ENCODE peak calls at places on chromosomes 13 and 19, in four cellular contexts. T is activated CD8-positive, alpha-beta memory T cell treated with anti-CD3 and anti-CD28 coated beads for 1 hour; J is ELR; L is hippocampal formation. Y is an unnamed sample.

GRCh38 chr13:91154553-91154952 is 192.9 kb upstream of the MIR17HG start:
- DNase-seq in L (no peak), J (peak), T (no peak), Y (no peak)

GRCh38 chr13:41780736-41781708 is 179.9 kb downstream of the VWA8 start:
- DNase-seq in J (peak), T (no peak), L (no peak), Y (no peak)

GRCh38 chr19:42427313-42427712 is at the start of gene LIPE:
- DNase-seq in L (no peak), J (no peak), T (no peak), Y (no peak)

GRCh38 chr13:74134777-74135305 is 637 bp upstream of the KLF12 start:
- DNase-seq in L (peak), J (peak), T (peak), Y (no peak)

GRCh38 chr13:80884031-80884785 is 543.3 kb upstream of the SPRY2 start:
- DNase-seq in J (no peak), T (no peak), L (no peak), Y (no peak)

GRCh38 chr19:5062799-5063198 is 93.9 kb downstream of the KDM4B start:
- DNase-seq in L (no peak), T (no peak), J (no peak), Y (no peak)

GRCh38 chr19:10193666-10194499 is 870 bp downstream of the DNMT1 start:
- DNase-seq in L (no peak), J (peak), T (peak), Y (peak)

GRCh38 chr19:1935484-1936208 is 5.3 kb upstream of the CSNK1G2 start:
- DNase-seq in L (no peak), J (peak), T (no peak), Y (no peak)

GRCh38 chr19:40420766-40421467 is 4.9 kb downstream of the SERTAD1 start:
- DNase-seq in J (peak), L (peak), T (peak), Y (peak)

GRCh38 chr13:26557051-26557392 is 461 bp upstream of the WASF3 start:
- DNase-seq in J (no peak), T (no peak), L (no peak), Y (no peak)

GRCh38 chr13:87324558-87324957 is 346.6 kb upstream of the SLITRK5 start:
- DNase-seq in L (no peak), T (no peak), J (no peak), Y (no peak)

GRCh38 chr13:34129422-34129821 is 311.5 kb downstream of the RFC3 start:
- DNase-seq in T (no peak), L (no peak), J (no peak), Y (no peak)

GRCh38 chr13:81275666-81276258 is 934.8 kb upstream of the SPRY2 start:
- DNase-seq in T (no peak), L (no peak), J (peak), Y (no peak)

GRCh38 chr19:29928831-29929230 is 13.2 kb upstream of the URI1 start:
- DNase-seq in J (no peak), T (no peak), L (no peak), Y (no peak)

GRCh38 chr19:3125900-3126524 is 9.8 kb upstream of the GNA15 start:
- DNase-seq in L (no peak), J (peak), T (peak), Y (no peak)

GRCh38 chr13:21567714-21568113 is 36.3 kb downstream of the MICU2 start:
- DNase-seq in J (no peak), T (no peak), L (no peak), Y (no peak)

GRCh38 chr19:39208175-39208795 is 4.2 kb upstream of the SYCN start:
- DNase-seq in T (no peak), L (no peak), J (no peak), Y (no peak)

GRCh38 chr19:23343434-23344010 is 51.7 kb downstream of the ZNF91 start:
- DNase-seq in T (no peak), L (no peak), J (no peak), Y (no peak)

GRCh38 chr19:3407556-3408516 is 41.5 kb downstream of the NFIC start:
- DNase-seq in J (no peak), L (no peak), T (no peak), Y (peak)

GRCh38 chr13:46553521-46553885 is 533 bp downstream of the LRCH1 start:
- DNase-seq in J (peak), L (no peak), T (peak), Y (no peak)

GRCh38 chr13:80040219-80040976 is 300.5 kb downstream of the SPRY2 start:
- DNase-seq in J (peak), T (no peak), L (no peak), Y (no peak)

GRCh38 chr19:17394891-17395415 is 957 bp upstream of the CCDC194 start:
- DNase-seq in L (no peak), T (peak), J (peak), Y (no peak)

GRCh38 chr13:49521216-49521615 is 25.5 kb downstream of the PHF11 start:
- DNase-seq in J (no peak), L (no peak), T (no peak), Y (no peak)

GRCh38 chr19:45380107-45380506 is 9.7 kb upstream of the ERCC2 start:
- DNase-seq in L (no peak), T (no peak), J (no peak), Y (no peak)

GRCh38 chr19:28291874-28292273 is 921.1 kb downstream of the UQCRFS1 start:
- DNase-seq in L (no peak), J (no peak), T (no peak), Y (no peak)

GRCh38 chr13:100514788-100515409 is 73.7 kb downstream of the GGACT start:
- DNase-seq in J (peak), L (peak), T (peak), Y (peak)

GRCh38 chr13:70613295-70613694 is 505.0 kb upstream of the KLHL1 start:
- DNase-seq in J (peak), L (no peak), T (no peak), Y (no peak)

GRCh38 chr13:45206340-45206739 is 5.5 kb upstream of the KCTD4 start:
- DNase-seq in L (no peak), J (peak), T (no peak), Y (no peak)

GRCh38 chr13:29547135-29547534 is 48.4 kb downstream of the SLC7A1 start:
- DNase-seq in T (no peak), J (no peak), L (no peak), Y (no peak)

GRCh38 chr13:30818323-30818960 is 83.1 kb downstream of the ALOX5AP start:
- DNase-seq in T (no peak), L (no peak), J (peak), Y (peak)

Y was measured in ascending aorta.